ENCODE peak calls at places on chromosomes 12 and 14, in six cellular contexts. A is testis, W is fibroblast of lung, H is bronchial epithelial cell, Z is HL-60, O is right lobe of liver. F is an unnamed sample.

GRCh38 chr12:99281277-99281676 is 366.3 kb upstream of the GARIN6 start:
- DNase-seq in A (no peak), W (no peak), H (no peak), Z (no peak), O (no peak), F (no peak)

GRCh38 chr12:42706331-42706730 is 116.8 kb upstream of the PRICKLE1 start:
- DNase-seq in A (no peak), W (no peak), H (no peak), Z (no peak), O (no peak), F (no peak)

GRCh38 chr12:12474931-12475485 is 87.7 kb downstream of the DUSP16 start:
- DNase-seq in A (no peak), W (no peak), H (peak; percentile 20), Z (no peak), O (no peak), F (no peak)

GRCh38 chr12:27284751-27285150 is 40.7 kb downstream of the STK38L start:
- DNase-seq in A (no peak), W (peak; percentile 47), H (peak; percentile 41), Z (no peak), O (no peak), F (no peak)

GRCh38 chr14:34354556-34354955 is 107.5 kb downstream of the SPTSSA start:
- DNase-seq in A (no peak), W (no peak), H (no peak), Z (no peak), O (no peak), F (no peak)

GRCh38 chr12:90102957-90103652 is 394.5 kb upstream of the ATP2B1 start:
- DNase-seq in A (peak; percentile 20), W (peak; percentile 67), H (peak; percentile 59), Z (peak; percentile 23), O (no peak), F (no peak)

GRCh38 chr12:99253068-99253467 is 394.5 kb upstream of the GARIN6 start:
- DNase-seq in A (no peak), W (no peak), H (no peak), Z (no peak), O (no peak), F (no peak)

GRCh38 chr12:59904874-59905521 is 309.2 kb downstream of the SLC16A7 start:
- DNase-seq in A (no peak), W (peak; percentile 30), H (no peak), Z (no peak), O (no peak), F (no peak)

GRCh38 chr12:52524241-52524897 is 4.2 kb upstream of the KRT5 start:
- DNase-seq in A (no peak), W (no peak), H (peak; percentile 88), Z (no peak), O (no peak), F (no peak)

GRCh38 chr14:55151601-55152000 is 22.5 kb downstream of the LGALS3 start:
- DNase-seq in A (no peak), W (no peak), H (no peak), Z (no peak), O (no peak), F (no peak)

GRCh38 chr12:31037921-31038320 is 35.7 kb upstream of the DDX11 start:
- DNase-seq in A (no peak), W (no peak), H (peak; percentile 17), Z (no peak), O (no peak), F (no peak)

GRCh38 chr12:89373772-89374572 is 21.7 kb upstream of the DUSP6 start:
- DNase-seq in A (no peak), W (peak; percentile 73), H (peak; percentile 86), Z (no peak), O (no peak), F (no peak)

GRCh38 chr14:79186523-79186922 is 1016.4 kb downstream of the NRXN3 start:
- DNase-seq in A (no peak), W (peak; percentile 55), H (no peak), Z (no peak), O (no peak), F (no peak)

GRCh38 chr14:100584056-100585031 is 2.9 kb downstream of the BEGAIN start:
- DNase-seq in A (no peak), W (no peak), H (no peak), Z (no peak), O (peak; percentile 10), F (no peak)

GRCh38 chr14:91286530-91286937 is 42.0 kb upstream of the GPR68 start:
- DNase-seq in A (peak; percentile 87), W (peak; percentile 74), H (peak; percentile 66), Z (peak; percentile 72), O (peak; percentile 71), F (peak; percentile 53)

GRCh38 chr12:27667540-27667939 is 28.7 kb upstream of the REP15 start:
- DNase-seq in A (no peak), W (peak; percentile 95), H (no peak), Z (no peak), O (no peak), F (peak; percentile 20)

GRCh38 chr12:34394211-34395055 is 372.1 kb downstream of the ALG10 start:
- DNase-seq in A (no peak), W (no peak), H (no peak), Z (no peak), O (peak; percentile 7), F (peak; percentile 0)

GRCh38 chr12:76085159-76085868 is 829 bp upstream of the NAP1L1 start:
- DNase-seq in A (peak; percentile 55), W (no peak), H (peak; percentile 42), Z (no peak), O (no peak), F (no peak)

GRCh38 chr12:21526053-21526452 is at the start of gene SPX:
- DNase-seq in A (no peak), W (peak; percentile 55), H (peak; percentile 82), Z (no peak), O (no peak), F (no peak)

GRCh38 chr14:58430156-58430555 is 2.6 kb downstream of the KIAA0586 start:
- DNase-seq in A (no peak), W (peak; percentile 46), H (peak; percentile 94), Z (no peak), O (no peak), F (no peak)

GRCh38 chr14:80781968-80782367 is 159.6 kb downstream of the CEP128 start:
- DNase-seq in A (no peak), W (no peak), H (peak; percentile 23), Z (no peak), O (no peak), F (no peak)

GRCh38 chr14:80787876-80788275 is 153.7 kb downstream of the CEP128 start:
- DNase-seq in A (no peak), W (no peak), H (peak; percentile 48), Z (no peak), O (no peak), F (no peak)

GRCh38 chr14:80784824-80785223 is 156.7 kb downstream of the CEP128 start:
- DNase-seq in A (peak; percentile 16), W (peak; percentile 55), H (no peak), Z (no peak), O (no peak), F (no peak)
- TF ChIP-seq CTCF in A (peak; percentile 8), W (peak; percentile 30), H (no peak), Z (no peak), O (no peak), F (no peak)

GRCh38 chr12:113056631-113057488 is at the start of gene DTX1:
- DNase-seq in A (peak; percentile 58), W (no peak), H (no peak), Z (no peak), O (peak; percentile 69), F (no peak)
- H3K27me3 ChIP-seq in A (no peaks in the 10 kb centered on the region), W (peaks cover 9% of the 10 kb centered on the region), H (peaks cover 27% of the 10 kb centered on the region), Z (peaks cover 19% of the 10 kb centered on the region), O (no peaks in the 10 kb centered on the region), F (peaks cover 41% of the 10 kb centered on the region)

GRCh38 chr12:6952860-6953416 is 1.8 kb downstream of the PTPN6 start:
- DNase-seq in A (no peak), W (no peak), H (no peak), Z (no peak), O (peak; percentile 32), F (no peak)

GRCh38 chr12:6955462-6956331 is 4.5 kb downstream of the PTPN6 start:
- DNase-seq in A (no peak), W (no peak), H (no peak), Z (no peak), O (no peak), F (no peak)

GRCh38 chr12:6954754-6955461 is 3.8 kb downstream of the PTPN6 start:
- DNase-seq in A (peak; percentile 45), W (no peak), H (no peak), Z (no peak), O (no peak), F (no peak)

GRCh38 chr12:6953417-6954315 is 2.5 kb downstream of the PTPN6 start:
- DNase-seq in A (no peak), W (no peak), H (no peak), Z (peak; percentile 98), O (peak; percentile 61), F (peak; percentile 18)

GRCh38 chr12:6954316-6954710 is 3.2 kb downstream of the PTPN6 start:
- DNase-seq in A (no peak), W (no peak), H (no peak), Z (no peak), O (no peak), F (no peak)
- H3K4me3 ChIP-seq in A (no peak overlapping the region), W (no peak overlapping the region), H (no peak overlapping the region), Z (peak overlapping the region; percentile 80), O (no peak overlapping the region), F (no peak overlapping the region)

DNA sequence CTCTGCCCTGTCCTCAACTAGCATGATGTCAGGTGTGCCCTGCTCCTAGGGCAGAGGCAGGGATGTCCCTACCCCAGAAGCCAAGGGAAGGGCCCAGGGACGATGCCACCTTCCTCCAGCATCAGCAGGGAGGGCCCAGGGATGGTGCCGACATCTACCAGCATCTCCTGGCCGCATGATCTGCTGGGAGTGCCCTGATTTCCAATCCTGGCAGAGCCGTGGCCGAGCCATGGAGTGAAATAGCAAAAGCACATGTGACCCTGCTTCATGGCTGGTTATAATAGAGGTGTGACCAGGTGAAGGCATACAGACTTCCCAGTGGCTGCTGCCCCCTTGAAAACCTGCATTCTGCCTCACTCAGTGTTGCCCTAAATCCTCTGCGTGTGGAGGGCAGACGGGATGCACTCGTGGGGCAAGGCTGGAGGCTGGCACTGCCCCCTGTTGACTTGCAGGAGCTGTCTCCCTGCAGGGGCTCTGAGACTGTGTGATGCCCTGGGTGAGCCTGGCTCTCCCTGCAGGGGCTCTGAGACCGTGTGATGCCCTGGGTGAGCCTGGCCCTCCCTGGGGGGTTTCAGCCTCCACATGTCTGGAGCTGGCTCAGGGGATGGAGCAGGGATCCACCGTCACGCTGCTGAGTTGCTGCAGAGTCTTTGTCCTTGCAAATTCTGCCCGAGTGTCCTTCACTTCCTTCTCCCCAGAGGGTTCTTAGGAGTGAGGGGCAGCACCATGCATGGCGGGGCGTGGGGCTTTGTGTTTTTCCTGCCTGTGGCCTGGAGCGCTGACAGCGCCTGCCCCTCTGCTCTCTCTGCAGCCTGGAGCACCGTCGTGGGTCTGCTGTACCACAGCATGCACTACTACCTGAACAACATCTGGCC is 51.7 kb downstream of the ADGRD1 start:
- DNase-seq in A (no peak), W (no peak), H (no peak), Z (no peak), O (no peak), F (no peak)
- TF ChIP-seq CTCF in A (no peak), W (no peak), H (no peak), Z (no peak), O (no peak), F (no peak)

F was measured in gastrocnemius medialis.